ENCODE peak calls at places on chromosomes 3 and 15, in ten cellular contexts. P is progenitor cell of endocrine pancreas; J is stimulated activated CD4-positive, alpha-beta T cell treated with anti-CD3 and anti-CD28 coated beads, Interleukin-4, amount 100 ng/mL, for 1 hour; B is GM10248; A is body of pancreas; I is HEK293T; Z is NCI-H774; R is AG10803; D is A549; V is activated T-helper 1 cell treated with anti-CD3 and anti-CD28 coated beads, Interleukin-2, amount 50 U/mL, for 16 hours. N is an unnamed sample.

GRCh38 chr3:195059471-195060216 is 211.3 kb downstream of the XXYLT1 start:
- DNase-seq in P (no peak), J (no peak), B (no peak), A (no peak), I (no peak), Z (no peak), R (no peak), D (no peak), V (no peak), N (no peak)

GRCh38 chr3:61233828-61234227 is 17.4 kb downstream of the FHIT start:
- DNase-seq in P (no peak), J (no peak), B (no peak), A (no peak), I (no peak), Z (no peak), R (no peak), D (no peak), V (no peak), N (no peak)

GRCh38 chr15:57595011-57595866 is 3.5 kb downstream of the MYZAP start:
- DNase-seq in P (no peak), J (no peak), B (no peak), A (peak; percentile 83), I (no peak), Z (peak; percentile 22), R (peak; percentile 31), D (no peak), V (no peak), N (no peak)

GRCh38 chr15:75123395-75123794 is 78.3 kb upstream of the C15orf39 start:
- DNase-seq in P (no peak), J (no peak), B (no peak), A (no peak), I (no peak), Z (no peak), R (peak; percentile 87), D (no peak), V (no peak), N (no peak)

GRCh38 chr3:114496021-114496434 is 202.2 kb downstream of the TIGIT start:
- DNase-seq in P (no peak), J (no peak), B (no peak), A (no peak), I (no peak), Z (no peak), R (peak; percentile 83), D (no peak), V (no peak), N (peak; percentile 50)

GRCh38 chr15:44023176-44023575 is 171.9 kb downstream of the FRMD5 start:
- DNase-seq in P (no peak), J (no peak), B (no peak), A (no peak), I (no peak), Z (no peak), R (no peak), D (no peak), V (no peak), N (peak; percentile 65)

GRCh38 chr15:41827290-41827879 is 507 bp upstream of the JMJD7 start:
- DNase-seq in P (no peak), J (peak; percentile 34), B (no peak), A (peak; percentile 34), I (peak; percentile 10), Z (no peak), R (no peak), D (no peak), V (peak; percentile 15), N (no peak)

GRCh38 chr3:59609967-59610366 is 560.1 kb upstream of the CFAP20DC start:
- DNase-seq in P (no peak), J (no peak), B (no peak), A (peak; percentile 22), I (no peak), Z (no peak), R (peak; percentile 74), D (no peak), V (no peak), N (no peak)

GRCh38 chr15:51348688-51349087 is 7.2 kb downstream of the GLDN start:
- DNase-seq in P (no peak), J (no peak), B (peak; percentile 60), A (no peak), I (no peak), Z (no peak), R (no peak), D (no peak), V (no peak), N (no peak)

GRCh38 chr15:38991126-38991525 is 426.5 kb upstream of the RASGRP1 start:
- DNase-seq in P (no peak), J (no peak), B (no peak), A (no peak), I (peak; percentile 12), Z (no peak), R (peak; percentile 82), D (no peak), V (no peak), N (peak; percentile 82)

GRCh38 chr15:51245628-51246027 is 92.8 kb downstream of the CYP19A1 start:
- DNase-seq in P (no peak), J (no peak), B (no peak), A (no peak), I (no peak), Z (no peak), R (no peak), D (no peak), V (no peak), N (no peak)

GRCh38 chr15:50675524-50676144 is 11.0 kb downstream of the TRPM7 start:
- DNase-seq in P (no peak), J (no peak), B (no peak), A (no peak), I (no peak), Z (no peak), R (peak; percentile 50), D (peak; percentile 25), V (no peak), N (peak; percentile 71)

GRCh38 chr3:162111861-162112260 is 615.3 kb downstream of the OTOL1 start:
- DNase-seq in P (no peak), J (no peak), B (no peak), A (no peak), I (no peak), Z (no peak), R (no peak), D (no peak), V (no peak), N (no peak)

GRCh38 chr3:149367021-149367840 is 10.2 kb downstream of the TM4SF1 start:
- DNase-seq in P (no peak), J (no peak), B (no peak), A (peak; percentile 41), I (no peak), Z (no peak), R (no peak), D (peak; percentile 82), V (no peak), N (peak; percentile 71)

GRCh38 chr15:43966646-43967045 is 139.8 kb downstream of the WDR76 start:
- DNase-seq in P (no peak), J (no peak), B (no peak), A (no peak), I (no peak), Z (no peak), R (no peak), D (no peak), V (no peak), N (peak; percentile 20)

GRCh38 chr3:129554356-129555120 is 11.6 kb downstream of the H1-8 start:
- DNase-seq in P (no peak), J (no peak), B (no peak), A (no peak), I (no peak), Z (no peak), R (no peak), D (no peak), V (no peak), N (no peak)

GRCh38 chr3:196741401-196741761 is 1.7 kb downstream of the PAK2 start:
- DNase-seq in P (no peak), J (no peak), B (no peak), A (no peak), I (no peak), Z (no peak), R (no peak), D (no peak), V (no peak), N (no peak)

GRCh38 chr3:147472846-147473245 is 63.7 kb downstream of the ZIC1 start:
- DNase-seq in P (no peak), J (no peak), B (no peak), A (no peak), I (no peak), Z (no peak), R (no peak), D (no peak), V (no peak), N (no peak)

GRCh38 chr3:178671261-178672191 is 135.3 kb downstream of the KCNMB2 start:
- DNase-seq in P (no peak), J (no peak), B (no peak), A (no peak), I (no peak), Z (peak; percentile 76), R (peak; percentile 46), D (no peak), V (no peak), N (peak; percentile 77)

GRCh38 chr3:14406336-14406735 is 3.9 kb downstream of the SLC6A6 start:
- DNase-seq in P (no peak), J (no peak), B (no peak), A (no peak), I (no peak), Z (no peak), R (no peak), D (no peak), V (no peak), N (no peak)

GRCh38 chr15:55791576-55792400 is 48.8 kb upstream of the PRTG start:
- DNase-seq in P (no peak), J (no peak), B (no peak), A (no peak), I (no peak), Z (peak; percentile 58), R (peak; percentile 92), D (no peak), V (no peak), N (peak; percentile 80)

GRCh38 chr15:82058517-82059204 is 12.8 kb upstream of the MEX3B start:
- DNase-seq in P (no peak), J (no peak), B (no peak), A (no peak), I (no peak), Z (no peak), R (no peak), D (no peak), V (no peak), N (no peak)

GRCh38 chr15:71151061-71151460 is 35.8 kb downstream of the THSD4 start:
- DNase-seq in P (no peak), J (no peak), B (no peak), A (no peak), I (no peak), Z (no peak), R (peak; percentile 66), D (no peak), V (no peak), N (peak; percentile 32)